ENCODE peak calls at places on chromosome 10, in eight cellular contexts. D is uterus, P is HT1080, L is T-helper 17 cell, O is astrocyte of the cerebellum, M is NT2/D1, A is RPMI7951, H is kidney. Y is an unnamed sample.

GRCh38 chr10:124693801-124694416 is 50.3 kb downstream of the FAM53B start:
- DNase-seq in D (no peak), M (no peak), O (no peak), L (no peak), P (no peak), H (no peak), A (no peak), Y (no peak)

GRCh38 chr10:91077549-91078017 is 142.9 kb upstream of the PCGF5 start:
- DNase-seq in A (peak; percentile 59), D (peak; percentile 27), P (no peak), O (no peak), M (no peak), L (no peak), H (peak; percentile 88), Y (no peak)

GRCh38 chr10:116324227-116324950 is at the start of gene CCDC172:
- DNase-seq in L (no peak), A (no peak), H (peak; percentile 56), P (no peak), M (no peak), O (no peak), D (no peak), Y (no peak)

GRCh38 chr10:12512292-12513002 is 163.1 kb downstream of the CAMK1D start:
- DNase-seq in D (no peak), O (no peak), M (no peak), P (no peak), A (no peak), L (no peak), H (no peak), Y (no peak)

GRCh38 chr10:127563718-127564553 is 14.8 kb downstream of the NPS start:
- DNase-seq in O (no peak), H (no peak), D (no peak), P (no peak), L (no peak), A (no peak), M (no peak), Y (no peak)

GRCh38 chr10:77422491-77423338 is 214.9 kb downstream of the KCNMA1 start:
- DNase-seq in M (no peak), H (no peak), L (no peak), P (no peak), D (peak; percentile 34), O (no peak), A (peak; percentile 17), Y (peak; percentile 59)

GRCh38 chr10:110834622-110835219 is 37.0 kb upstream of the PDCD4 start:
- DNase-seq in P (peak; percentile 9), L (no peak), H (no peak), M (peak; percentile 20), D (peak; percentile 66), O (no peak), A (no peak), Y (peak; percentile 37)

GRCh38 chr10:625335-625699 is 64.2 kb downstream of the DIP2C start:
- DNase-seq in L (no peak), A (peak; percentile 63), P (no peak), M (no peak), H (peak; percentile 88), D (no peak), O (no peak), Y (peak; percentile 88)

GRCh38 chr10:71634531-71635164 is 84.9 kb downstream of the C10orf105 start:
- DNase-seq in L (no peak), A (no peak), D (no peak), P (no peak), M (no peak), H (no peak), O (no peak), Y (no peak)

GRCh38 chr10:34628174-34628802 is 186.8 kb downstream of the PARD3 start:
- DNase-seq in H (peak; percentile 81), L (no peak), O (no peak), P (no peak), A (no peak), M (no peak), D (peak; percentile 58), Y (no peak)

GRCh38 chr10:88851706-88852105 is at the start of gene ANKRD22:
- DNase-seq in H (peak; percentile 71), L (no peak), P (peak; percentile 86), M (no peak), D (no peak), A (peak; percentile 59), O (no peak), Y (peak; percentile 18)

GRCh38 chr10:104622598-104623209 is 18.4 kb upstream of the SORCS3 start:
- DNase-seq in A (peak; percentile 16), H (no peak), M (no peak), O (no peak), D (no peak), L (no peak), P (peak; percentile 46), Y (no peak)

GRCh38 chr10:60828489-60828852 is 50.2 kb downstream of the CDK1 start:
- DNase-seq in O (no peak), H (no peak), A (peak; percentile 19), P (peak; percentile 49), M (no peak), L (no peak), D (no peak), Y (peak; percentile 83)

GRCh38 chr10:42867571-42867970 is 85.0 kb downstream of the BMS1 start:
- DNase-seq in M (no peak), O (no peak), L (no peak), A (no peak), H (no peak), D (no peak), P (no peak), Y (no peak)

GRCh38 chr10:128576916-128577670 is 450.9 kb upstream of the MKI67 start:
- DNase-seq in H (no peak), D (no peak), M (peak; percentile 43), A (peak; percentile 1), O (no peak), P (peak; percentile 17), L (no peak), Y (no peak)

GRCh38 chr10:68156373-68157185 is 47.3 kb downstream of the MYPN start:
- DNase-seq in M (peak; percentile 59), L (peak; percentile 17), O (peak; percentile 64), D (peak; percentile 42), P (peak; percentile 55), A (peak; percentile 66), H (no peak), Y (peak; percentile 59)

GRCh38 chr10:79947083-79947415 is 1.9 kb downstream of the SFTPD start:
- DNase-seq in P (no peak), M (no peak), L (no peak), O (no peak), D (no peak), H (no peak), A (no peak), Y (no peak)

GRCh38 chr10:129945031-129945430 is 19.0 kb downstream of the EBF3 start:
- DNase-seq in D (no peak), L (no peak), O (no peak), H (no peak), A (no peak), M (no peak), P (no peak), Y (no peak)

GRCh38 chr10:554182-554848 is 135.2 kb downstream of the DIP2C start:
- DNase-seq in A (peak; percentile 16), H (no peak), L (no peak), M (no peak), O (no peak), D (no peak), P (peak; percentile 67), Y (no peak)

GRCh38 chr10:70324341-70324861 is 40.6 kb upstream of the NPFFR1 start:
- DNase-seq in P (no peak), M (no peak), O (no peak), L (no peak), D (no peak), H (peak; percentile 71), A (no peak), Y (no peak)

GRCh38 chr10:80861882-80862281 is 324.2 kb downstream of the SH2D4B start:
- DNase-seq in L (no peak), M (no peak), A (no peak), P (no peak), H (no peak), O (no peak), D (no peak), Y (no peak)

GRCh38 chr10:117497736-117498135 is 44.8 kb upstream of the EMX2 start:
- DNase-seq in P (no peak), H (no peak), L (no peak), O (no peak), A (no peak), D (no peak), M (no peak), Y (no peak)

GRCh38 chr10:95395947-95396449 is 105.2 kb upstream of the PDLIM1 start:
- DNase-seq in P (peak; percentile 11), L (no peak), A (no peak), D (no peak), H (peak; percentile 92), M (no peak), O (no peak), Y (no peak)

GRCh38 chr10:103397191-103397825 is 882 bp downstream of the PDCD11 start:
- DNase-seq in M (no peak), O (no peak), A (peak; percentile 30), H (no peak), L (no peak), D (no peak), P (no peak), Y (peak; percentile 18)

Y was measured in mesenchymal stem cell.